ENCODE peak calls at places on chromosome 15, in nine cellular contexts. Q is caudate nucleus; K is substantia nigra; U is CD4-positive, alpha-beta memory T cell; F is lower lobe of right lung; D is right cardiac atrium; L is tibial nerve; Y is A549; V is CD8-positive, alpha-beta T cell. N is an unnamed sample.

GRCh38 chr15:74642328-74642723 is 26.7 kb downstream of the CLK3 start:
- DNase-seq in Q (no peak), K (no peak), U (no peak), F (no peak), D (no peak), L (no peak), Y (no peak), V (no peak), N (no peak)

GRCh38 chr15:92881838-92882696 is 18.1 kb upstream of the CHD2 start:
- DNase-seq in Q (peak), K (peak), U (peak), F (peak), D (peak), L (peak), Y (peak), V (peak), N (peak)

GRCh38 chr15:82950746-82951370 is 1.7 kb downstream of the HOMER2 start:
- DNase-seq in Q (no peak), K (no peak), U (no peak), F (no peak), D (no peak), L (no peak), Y (no peak), V (no peak), N (no peak)

GRCh38 chr15:58346361-58346760 is 85.4 kb upstream of the LIPC start:
- DNase-seq in Q (no peak), K (no peak), U (no peak), F (peak), D (no peak), L (no peak), Y (peak), V (no peak), N (no peak)

GRCh38 chr15:98154863-98155262 is 194.4 kb downstream of the ARRDC4 start:
- DNase-seq in Q (no peak), K (no peak), U (no peak), F (no peak), D (no peak), L (no peak), Y (peak), V (no peak), N (no peak)

GRCh38 chr15:57003418-57003817 is 85.0 kb downstream of the TCF12 start:
- DNase-seq in Q (no peak), K (no peak), U (no peak), F (no peak), D (no peak), L (no peak), Y (peak), V (no peak), N (no peak)

GRCh38 chr15:38061856-38062649 is 127.6 kb downstream of the TMCO5A start:
- DNase-seq in Q (no peak), K (no peak), U (no peak), F (no peak), D (no peak), L (no peak), Y (no peak), V (no peak), N (no peak)

GRCh38 chr15:36977620-36978610 is 122.4 kb downstream of the MEIS2 start:
- DNase-seq in Q (no peak), K (no peak), U (no peak), F (no peak), D (no peak), L (no peak), Y (no peak), V (no peak), N (no peak)

GRCh38 chr15:85786778-85787114 is 8.0 kb downstream of the KLHL25 start:
- DNase-seq in Q (no peak), K (no peak), U (no peak), F (no peak), D (no peak), L (no peak), Y (no peak), V (no peak), N (no peak)

GRCh38 chr15:57703387-57703786 is 3.1 kb upstream of the POLR2M start:
- DNase-seq in Q (no peak), K (no peak), U (peak), F (no peak), D (no peak), L (no peak), Y (no peak), V (no peak), N (no peak)

GRCh38 chr15:30985081-30985531 is 6.3 kb downstream of the MTMR10 start:
- DNase-seq in Q (no peak), K (no peak), U (no peak), F (no peak), D (no peak), L (peak), Y (no peak), V (no peak), N (no peak)

GRCh38 chr15:45448516-45448915 is 70.2 kb upstream of the GATM start:
- DNase-seq in Q (no peak), K (no peak), U (no peak), F (no peak), D (no peak), L (no peak), Y (no peak), V (no peak), N (no peak)

GRCh38 chr15:92906563-92907081 is 6.5 kb downstream of the CHD2 start:
- DNase-seq in Q (no peak), K (no peak), U (peak), F (no peak), D (no peak), L (no peak), Y (peak), V (peak), N (no peak)

GRCh38 chr15:70870066-70870465 is 16.1 kb upstream of the LARP6 start:
- DNase-seq in Q (peak), K (no peak), U (no peak), F (no peak), D (no peak), L (no peak), Y (no peak), V (no peak), N (no peak)

GRCh38 chr15:73053398-73053723 is 1.1 kb downstream of the NEO1 start:
- DNase-seq in Q (no peak), K (no peak), U (no peak), F (no peak), D (no peak), L (no peak), Y (no peak), V (no peak), N (no peak)

GRCh38 chr15:67836477-67836876 is 3.4 kb downstream of the RNU6-1 start:
- DNase-seq in Q (no peak), K (no peak), U (peak), F (no peak), D (no peak), L (peak), Y (peak), V (peak), N (no peak)

GRCh38 chr15:68818671-68819450 is 1.8 kb downstream of the ANP32A start:
- DNase-seq in Q (peak), K (peak), U (peak), F (peak), D (peak), L (peak), Y (peak), V (peak), N (peak)

GRCh38 chr15:72060687-72061250 is 57.2 kb downstream of the MYO9A start:
- DNase-seq in Q (no peak), K (no peak), U (no peak), F (no peak), D (no peak), L (no peak), Y (no peak), V (no peak), N (no peak)

GRCh38 chr15:57526076-57526475 is 65.6 kb upstream of the MYZAP start:
- DNase-seq in Q (no peak), K (no peak), U (no peak), F (no peak), D (no peak), L (no peak), Y (no peak), V (no peak), N (no peak)

GRCh38 chr15:54345301-54345700 is 367.1 kb downstream of the UNC13C start:
- DNase-seq in Q (no peak), K (no peak), U (no peak), F (no peak), D (no peak), L (no peak), Y (no peak), V (no peak), N (no peak)
- H3K27ac ChIP-seq in Q (no peak), K (no peak), U (no peak), F (no peak), D (no peak), L (no peak), Y (no peak), V (no peak), N (no peak)

GRCh38 chr15:66755298-66756068 is 53.4 kb downstream of the SMAD6 start:
- DNase-seq in Q (no peak), K (no peak), U (no peak), F (no peak), D (no peak), L (no peak), Y (no peak), V (no peak), N (no peak)
- H3K27ac ChIP-seq in Q (no peak), K (no peak), U (no peak), F (no peak), D (peak), L (no peak), Y (peak), V (no peak), N (peak)

DNA sequence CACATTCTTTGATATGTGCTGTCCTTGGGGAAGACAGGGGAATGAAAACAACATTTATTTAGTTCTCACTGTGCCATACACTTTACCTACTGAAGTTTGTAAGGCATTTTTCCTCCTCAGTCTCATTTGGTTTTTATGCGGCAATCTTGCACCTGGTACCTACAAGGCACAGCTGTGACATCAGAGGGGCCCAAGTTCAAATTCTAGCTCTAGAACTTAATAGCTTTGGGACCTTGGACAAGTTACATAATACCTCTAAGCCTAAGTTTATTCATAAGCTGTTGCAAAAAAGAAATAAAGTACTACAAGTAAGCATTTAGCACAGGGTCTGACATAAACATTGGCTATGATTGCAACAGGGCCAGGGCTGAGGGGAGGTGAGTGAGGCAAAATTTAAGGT is 5.6 kb upstream of the FAM81A start:
- DNase-seq in Q (no peak), K (no peak), U (no peak), F (no peak), D (no peak), L (no peak), Y (no peak), V (no peak), N (no peak)
- H3K27ac ChIP-seq in Q (no peak), K (no peak), U (no peak), F (no peak), D (no peak), L (no peak), Y (no peak), V (no peak), N (no peak)

GRCh38 chr15:49709815-49710214 is 89.0 kb downstream of the DTWD1 start:
- DNase-seq in Q (no peak), K (no peak), U (no peak), F (no peak), D (no peak), L (no peak), Y (no peak), V (no peak), N (no peak)
- H3K27ac ChIP-seq in Q (no peak), K (no peak), U (no peak), F (no peak), D (no peak), L (no peak), Y (no peak), V (no peak), N (no peak)

DNA sequence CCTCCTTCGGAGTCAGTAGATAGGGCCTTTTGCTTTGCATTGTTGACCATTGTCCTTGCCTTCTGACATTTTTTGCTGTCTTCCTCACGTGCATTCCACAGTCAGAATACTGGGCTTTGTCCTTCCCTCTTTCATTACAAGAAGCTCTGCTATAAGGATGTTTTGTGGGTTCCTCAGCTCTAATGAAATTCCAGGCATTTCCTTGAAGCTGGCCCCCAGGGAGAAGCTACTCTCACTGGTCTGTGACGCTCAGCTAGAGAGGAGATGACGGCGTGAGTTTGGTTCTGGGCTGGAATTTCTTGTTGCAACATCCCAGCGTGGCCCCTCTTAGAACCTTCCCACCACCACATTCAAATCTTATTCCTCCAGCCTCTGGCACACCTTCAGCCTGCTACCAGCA is 210.2 kb downstream of the TJP1 start:
- DNase-seq in Q (no peak), K (no peak), U (no peak), F (no peak), D (no peak), L (no peak), Y (no peak), V (no peak), N (no peak)
- H3K27ac ChIP-seq in Q (no peak), K (no peak), U (no peak), F (no peak), D (no peak), L (no peak), Y (no peak), V (no peak), N (no peak)

GRCh38 chr15:78457101-78457500 is 19.1 kb downstream of the IREB2 start:
- DNase-seq in Q (no peak), K (no peak), U (no peak), F (no peak), D (no peak), L (no peak), Y (peak), V (no peak), N (no peak)
- H3K27ac ChIP-seq in Q (peak), K (no peak), U (no peak), F (no peak), D (no peak), L (no peak), Y (no peak), V (no peak), N (peak)

GRCh38 chr15:51585953-51586352 is 36.6 kb downstream of the DMXL2 start:
- DNase-seq in Q (no peak), K (no peak), U (no peak), F (no peak), D (no peak), L (no peak), Y (no peak), V (no peak), N (no peak)
- H3K27ac ChIP-seq in Q (no peak), K (no peak), U (no peak), F (no peak), D (no peak), L (no peak), Y (no peak), V (no peak), N (no peak)

DNA sequence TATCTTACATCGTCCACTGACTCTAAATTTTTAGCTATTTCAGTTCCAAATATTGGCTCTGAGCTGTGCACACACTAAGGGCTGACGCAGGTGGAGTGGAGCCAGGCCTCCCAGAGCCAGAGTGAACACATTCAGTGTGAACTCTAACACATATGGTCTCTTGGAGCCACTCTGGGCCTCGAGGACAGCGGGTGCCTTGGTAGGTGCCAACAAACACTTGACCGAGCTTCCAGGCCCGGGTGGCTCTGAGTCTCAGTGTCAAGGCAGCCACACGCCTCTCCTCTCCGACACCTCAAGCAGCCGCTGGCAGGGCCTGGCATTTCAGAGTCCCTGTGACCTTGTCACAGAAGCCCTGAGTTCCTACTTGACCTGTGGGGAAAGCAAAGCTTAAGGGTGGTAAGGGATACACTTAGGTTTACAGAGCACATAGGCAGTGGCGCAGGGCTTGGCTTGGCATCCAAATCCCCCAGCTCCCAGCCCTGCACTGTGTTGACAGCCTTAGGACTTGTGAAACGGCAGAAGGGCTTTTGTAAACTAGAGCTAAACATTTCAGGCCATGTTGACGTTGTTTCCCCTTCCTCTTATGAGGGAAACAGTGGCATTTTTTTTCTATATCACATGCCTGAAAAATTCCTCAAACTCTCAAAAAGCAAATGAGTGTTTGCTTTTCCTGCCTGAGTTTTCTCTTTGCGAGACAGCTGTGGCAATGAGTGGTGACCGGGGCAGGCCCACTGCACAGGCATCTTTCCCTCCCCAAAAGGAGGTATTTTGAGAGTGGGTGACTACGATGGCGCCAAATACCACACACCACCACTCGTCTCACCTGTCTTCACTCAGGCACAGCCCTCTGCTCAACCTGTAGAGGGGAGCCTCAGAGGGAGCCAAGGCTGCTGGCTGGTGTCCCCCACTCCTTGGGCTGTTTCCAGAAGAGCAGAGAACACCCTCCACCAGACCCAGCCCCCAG is 60.8 kb downstream of the DAPK2 start:
- DNase-seq in Q (no peak), K (peak), U (no peak), F (peak), D (peak), L (no peak), Y (no peak), V (no peak), N (no peak)
- H3K27ac ChIP-seq in Q (no peak), K (peak), U (no peak), F (peak), D (peak), L (no peak), Y (no peak), V (no peak), N (peak)